ENCODE peak calls at places on chromosomes 3 and 15, in nine cellular contexts. F, D, G, M, Q, L, Y, T and N are unnamed samples. For H3K36me3, the result is how much of the 10 kb centered on the place peaks cover.

GRCh38 chr15:78034495-78035191 is 42.9 kb downstream of the TBC1D2B start:
- DNase-seq in L (peak), Y (no peak), F (no peak), M (peak), D (no peak), Q (no peak), T (peak), G (no peak), N (peak)

GRCh38 chr3:184626942-184627341 is 65.4 kb downstream of the EPHB3 start:
- DNase-seq in D (no peak), L (no peak), G (no peak), M (peak), Q (no peak), T (no peak), Y (no peak), F (no peak), N (no peak)

GRCh38 chr3:194139085-194139976 is 3.4 kb downstream of the HES1 start:
- DNase-seq in D (no peak), L (peak), T (peak), Q (peak), Y (peak), F (no peak), G (peak), M (no peak), N (no peak)

GRCh38 chr3:80086426-80086825 is 318.6 kb upstream of the ROBO1 start:
- DNase-seq in Y (no peak), T (no peak), D (no peak), G (no peak), Q (no peak), F (no peak), M (no peak), L (no peak), N (no peak)

GRCh38 chr15:66290518-66290917 is 2.9 kb upstream of the DIS3L start:
- DNase-seq in G (no peak), Q (no peak), F (no peak), T (no peak), M (no peak), Y (no peak), L (no peak), D (no peak), N (no peak)

GRCh38 chr3:20729185-20729584 is 543.2 kb upstream of the SGO1 start:
- DNase-seq in M (no peak), Y (no peak), T (no peak), G (no peak), Q (no peak), F (no peak), D (no peak), L (no peak), N (no peak)

GRCh38 chr3:79086514-79086913 is 681.3 kb downstream of the ROBO1 start:
- DNase-seq in Q (peak), L (peak), M (no peak), D (peak), Y (peak), F (no peak), T (no peak), G (peak), N (no peak)

GRCh38 chr15:66066439-66066838 is 187.1 kb downstream of the MEGF11 start:
- DNase-seq in G (no peak), Q (no peak), D (no peak), L (no peak), M (no peak), T (no peak), F (no peak), Y (no peak), N (no peak)

GRCh38 chr3:127984241-127984975 is 67.8 kb upstream of the SEC61A1 start:
- DNase-seq in Y (peak), L (no peak), D (no peak), F (no peak), M (no peak), Q (peak), T (no peak), G (no peak), N (no peak)

GRCh38 chr3:193776626-193777025 is 183.6 kb downstream of the OPA1 start:
- DNase-seq in Q (no peak), F (no peak), L (no peak), G (no peak), M (no peak), Y (no peak), D (no peak), T (no peak), N (no peak)

GRCh38 chr3:24354230-24354629 is 140.4 kb downstream of the THRB start:
- DNase-seq in F (no peak), Y (no peak), T (no peak), Q (no peak), G (no peak), L (no peak), M (no peak), D (no peak), N (no peak)

GRCh38 chr15:89112341-89112971 is 24.2 kb downstream of the ABHD2 start:
- DNase-seq in F (no peak), G (no peak), L (no peak), Y (peak), Q (peak), M (no peak), D (no peak), T (peak), N (peak)

GRCh38 chr3:37859908-37860199 is 1.8 kb upstream of the CTDSPL start:
- DNase-seq in M (no peak), F (no peak), D (no peak), G (no peak), T (no peak), Q (no peak), L (no peak), Y (no peak), N (no peak)

GRCh38 chr15:77549552-77550274 is 83.0 kb downstream of the LINGO1 start:
- DNase-seq in M (no peak), G (no peak), Y (no peak), D (no peak), T (peak), L (no peak), Q (no peak), F (no peak), N (no peak)

GRCh38 chr15:70474682-70475438 is 288.5 kb downstream of the UACA start:
- DNase-seq in L (peak), Y (peak), M (no peak), Q (peak), F (no peak), D (no peak), T (peak), G (no peak), N (peak)

GRCh38 chr15:62931650-62932049 is 110.9 kb upstream of the TPM1 start:
- DNase-seq in D (no peak), Q (no peak), F (no peak), T (no peak), L (no peak), G (no peak), Y (no peak), M (no peak), N (no peak)

GRCh38 chr3:74916696-74917095 is 302.2 kb upstream of the CNTN3 start:
- DNase-seq in T (no peak), F (no peak), M (no peak), Q (no peak), D (no peak), Y (no peak), G (no peak), L (no peak), N (no peak)

GRCh38 chr15:23564798-23565394 is 578 bp upstream of the MKRN3 start:
- DNase-seq in Y (peak), T (no peak), G (peak), F (no peak), L (no peak), M (no peak), Q (no peak), D (no peak), N (no peak)

GRCh38 chr3:30370681-30371271 is 235.6 kb upstream of the TGFBR2 start:
- DNase-seq in L (no peak), Y (peak), Q (peak), T (no peak), G (no peak), D (no peak), M (no peak), F (no peak), N (no peak)

GRCh38 chr15:52667597-52667996 is 11.6 kb downstream of the ATOSA start:
- DNase-seq in L (no peak), F (no peak), G (no peak), Q (no peak), Y (peak), M (no peak), D (no peak), T (no peak), N (no peak)

GRCh38 chr3:27679691-27680090 is 42.4 kb downstream of the EOMES start:
- DNase-seq in L (no peak), T (no peak), D (no peak), G (no peak), F (no peak), M (no peak), Q (no peak), Y (no peak), N (no peak)

GRCh38 chr3:46098319-46098761 is 71.1 kb upstream of the XCR1 start:
- DNase-seq in F (no peak), G (no peak), T (peak), Y (peak), M (peak), L (peak), Q (peak), D (no peak), N (no peak)

GRCh38 chr15:80371924-80372323 is 32.3 kb upstream of the ARNT2 start:
- DNase-seq in T (no peak), D (no peak), Q (no peak), G (no peak), F (no peak), Y (no peak), L (no peak), M (no peak), N (no peak)

GRCh38 chr15:80585544-80586018 is 109.5 kb upstream of the ABHD17C start:
- DNase-seq in Q (peak), L (no peak), D (no peak), G (peak), F (no peak), M (no peak), T (no peak), Y (no peak), N (no peak)

GRCh38 chr3:159829056-159829995 is 159.3 kb upstream of the IL12A start:
- DNase-seq in D (no peak), L (peak), M (no peak), Q (peak), F (no peak), G (no peak), Y (peak), T (peak), N (peak)

GRCh38 chr3:112303811-112304325 is 9.9 kb upstream of the SLC9C1 start:
- DNase-seq in L (peak), F (no peak), D (no peak), G (no peak), M (no peak), Q (no peak), Y (peak), T (no peak), N (no peak)

GRCh38 chr3:94001191-94001590 is 21.2 kb downstream of the ARL13B start:
- DNase-seq in Q (no peak), D (no peak), G (no peak), Y (no peak), F (no peak), L (no peak), M (no peak), T (no peak), N (no peak)

GRCh38 chr15:66938114-66938830 is 127.1 kb upstream of the SMAD3 start:
- DNase-seq in Y (peak), T (no peak), L (no peak), F (no peak), M (no peak), Q (no peak), D (no peak), G (no peak), N (no peak)

GRCh38 chr15:59174846-59175831 is 31.5 kb upstream of the LDHAL6B start:
- DNase-seq in L (peak), F (no peak), T (peak), Y (peak), D (no peak), G (peak), Q (peak), M (no peak), N (peak)

GRCh38 chr3:2923390-2923789 is 186.8 kb downstream of the IL5RA start:
- DNase-seq in G (no peak), Y (no peak), L (no peak), T (no peak), F (no peak), D (no peak), Q (no peak), M (no peak), N (no peak)

GRCh38 chr3:134517796-134518195 is 31.9 kb downstream of the CEP63 start:
- DNase-seq in L (peak), M (no peak), T (no peak), G (no peak), F (no peak), D (no peak), Q (no peak), Y (peak), N (no peak)

GRCh38 chr3:194375473-194375872 is 5.9 kb upstream of the LRRC15 start:
- DNase-seq in L (peak), Y (no peak), Q (peak), G (peak), M (no peak), T (peak), F (no peak), D (no peak), N (no peak)

GRCh38 chr3:133093366-133093765 is 55.2 kb downstream of the TMEM108 start:
- DNase-seq in L (no peak), D (no peak), Q (no peak), M (no peak), Y (peak), F (no peak), T (no peak), G (no peak), N (no peak)

GRCh38 chr3:20240154-20240883 is 54.3 kb upstream of the SGO1 start:
- DNase-seq in G (no peak), T (no peak), Y (no peak), L (no peak), D (no peak), M (no peak), Q (no peak), F (no peak), N (no peak)

GRCh38 chr15:98231696-98232440 is 271.4 kb downstream of the ARRDC4 start:
- DNase-seq in M (no peak), G (no peak), F (no peak), D (no peak), Q (no peak), Y (no peak), T (no peak), L (peak), N (no peak)

GRCh38 chr15:42364529-42364928 is 5.2 kb downstream of the CAPN3 start:
- DNase-seq in T (no peak), G (peak), Q (no peak), F (no peak), Y (no peak), L (no peak), D (no peak), M (no peak), N (no peak)

GRCh38 chr3:56773588-56774330 is 28.0 kb downstream of the ARHGEF3 start:
- DNase-seq in Y (no peak), G (peak), L (no peak), M (no peak), Q (no peak), T (no peak), F (no peak), D (no peak), N (no peak)

GRCh38 chr3:135895106-135895733 is 70.3 kb upstream of the PPP2R3A start:
- DNase-seq in G (peak), M (peak), D (peak), F (peak), Y (peak), Q (peak), L (peak), T (peak), N (peak)

GRCh38 chr3:24258260-24258659 is 236.4 kb downstream of the THRB start:
- DNase-seq in M (no peak), F (no peak), T (no peak), D (no peak), Q (no peak), Y (no peak), L (peak), G (no peak), N (no peak)

GRCh38 chr15:51092480-51092879 is 2.2 kb downstream of the TNFAIP8L3 start:
- DNase-seq in Q (no peak), D (no peak), G (no peak), M (no peak), Y (no peak), L (no peak), T (no peak), F (no peak), N (no peak)

GRCh38 chr15:51093488-51093864 is 1.2 kb downstream of the TNFAIP8L3 start:
- DNase-seq in M (no peak), Q (no peak), G (no peak), F (no peak), Y (no peak), L (no peak), T (peak), D (no peak), N (peak)

GRCh38 chr15:51094606-51095569 is at the start of gene TNFAIP8L3:
- DNase-seq in G (peak), D (no peak), Y (peak), L (no peak), M (peak), T (peak), F (peak), Q (no peak), N (peak)

GRCh38 chr15:51095681-51096331 is 1.1 kb upstream of the TNFAIP8L3 start:
- DNase-seq in F (no peak), D (no peak), M (no peak), Q (no peak), G (no peak), Y (no peak), T (no peak), L (no peak), N (no peak)

DNA sequence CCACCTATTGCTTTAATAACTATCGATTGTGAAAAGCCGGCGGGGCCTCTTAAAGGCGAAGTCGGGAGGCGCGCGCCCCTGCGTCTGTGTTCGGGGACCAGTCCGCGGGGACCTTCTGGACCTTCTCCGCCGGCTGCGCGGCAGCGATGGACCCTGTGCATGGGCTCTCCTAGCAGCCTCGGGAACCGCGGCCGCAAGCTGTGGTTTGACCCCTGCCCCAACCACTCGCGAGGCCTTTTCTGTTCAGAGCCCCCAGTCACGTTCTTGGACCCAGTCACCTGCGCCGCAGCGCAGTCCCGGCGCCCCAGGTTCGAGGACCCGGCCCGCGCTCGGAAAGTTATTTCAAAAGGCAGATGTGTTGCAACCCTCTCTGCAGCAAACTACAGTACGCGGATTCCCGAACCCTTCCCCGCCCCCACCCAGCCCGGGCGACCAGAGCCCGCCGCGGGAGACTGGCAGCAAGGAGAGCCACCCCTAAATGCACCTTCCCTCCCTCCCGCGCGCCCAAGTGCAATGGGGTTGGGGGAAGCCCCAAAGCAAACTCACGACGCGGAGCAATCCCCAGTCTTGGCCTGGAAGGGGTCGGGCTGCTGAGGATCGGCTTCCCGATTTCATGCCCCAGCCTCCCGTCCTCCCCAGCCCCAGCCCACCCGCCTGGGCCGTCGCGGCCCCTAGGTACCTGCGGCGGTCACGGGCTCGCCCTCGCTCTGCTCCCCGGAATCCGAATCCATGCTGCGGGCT is 671 bp downstream of the TNFAIP8L3 start:
- DNase-seq in Q (no peak), D (no peak), L (no peak), T (peak), G (peak), F (peak), M (peak), Y (no peak), N (peak)
- H3K4me3 ChIP-seq in Q (no peak), D (peak), L (peak), T (peak), G (peak), F (peak), M (peak), Y (peak), N (peak)

GRCh38 chr3:51700403-51700802 is 6.5 kb upstream of the GRM2 start:
- DNase-seq in Y (no peak), Q (no peak), F (no peak), G (no peak), D (no peak), L (no peak), T (no peak), M (no peak), N (no peak)
- H3K36me3 ChIP-seq in Y (under half), Q (under half), F (under half), G (under half), D (under half), L (half or more), T (under half), M (under half), N (under half)

GRCh38 chr15:40594429-40594836 is 384 bp downstream of the KNL1 start:
- DNase-seq in T (peak), Q (peak), D (peak), F (peak), L (peak), G (peak), Y (peak), M (peak), N (peak)

GRCh38 chr15:40593588-40594428 is at the start of gene KNL1:
- DNase-seq in L (peak), D (no peak), Y (peak), G (peak), T (peak), Q (peak), F (peak), M (peak), N (peak)

GRCh38 chr15:40590635-40591105 is 3.4 kb upstream of the KNL1 start:
- DNase-seq in M (no peak), G (no peak), Y (no peak), D (no peak), T (no peak), L (peak), Q (no peak), F (no peak), N (no peak)

GRCh38 chr15:40593130-40593529 is 919 bp upstream of the KNL1 start:
- DNase-seq in M (no peak), T (no peak), F (no peak), Y (no peak), D (no peak), Q (no peak), L (no peak), G (no peak), N (no peak)

DNA sequence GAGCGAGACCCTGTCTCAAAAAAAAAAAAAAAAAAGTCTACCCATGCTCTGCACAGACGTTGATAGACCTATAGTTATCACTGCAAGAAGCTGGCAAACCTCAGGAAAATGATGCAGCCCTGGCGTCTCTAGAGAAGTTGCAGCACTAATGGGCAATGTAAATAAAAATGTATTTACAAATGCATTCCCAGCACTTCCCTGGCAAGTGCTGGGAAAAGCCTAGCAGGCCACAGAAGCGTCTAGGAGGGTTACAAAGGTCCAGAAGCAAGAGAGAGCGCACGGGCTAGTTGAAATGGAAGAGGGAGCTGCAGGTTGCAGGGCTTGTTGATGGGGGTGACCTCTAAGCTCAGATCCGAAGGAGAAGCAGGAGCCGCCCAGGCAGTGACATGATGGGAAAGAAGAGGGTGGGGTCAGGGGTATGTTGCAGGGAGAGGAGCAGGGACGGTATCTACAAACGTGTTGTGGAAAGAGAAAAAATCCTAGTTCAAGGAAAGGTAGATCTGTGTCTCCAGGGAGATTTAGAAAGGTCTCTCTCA is 2.7 kb upstream of the KNL1 start:
- DNase-seq in Q (no peak), M (no peak), D (no peak), T (no peak), Y (no peak), G (no peak), L (no peak), F (no peak), N (no peak)
- H3K4me3 ChIP-seq in Q (no peak), M (no peak), D (no peak), T (no peak), Y (no peak), G (no peak), L (no peak), F (no peak), N (no peak)

GRCh38 chr15:68794869-68795268 is 25.8 kb downstream of the ANP32A start:
- DNase-seq in F (no peak), Y (no peak), Q (no peak), D (no peak), T (no peak), M (no peak), L (peak), G (no peak), N (no peak)
- H3K36me3 ChIP-seq in F (under half), Y (under half), Q (under half), D (under half), T (under half), M (under half), L (under half), G (under half), N (under half)

GRCh38 chr3:13419356-13420050 is 619 bp downstream of the NUP210 start:
- DNase-seq in G (peak), L (no peak), Y (peak), M (peak), Q (peak), F (peak), D (no peak), T (peak), N (peak)
- H3K4me3 ChIP-seq in G (peak), L (no peak), Y (peak), M (peak), Q (peak), F (peak), D (peak), T (peak), N (peak)

GRCh38 chr15:74924525-74924924 is 13.3 kb downstream of the COX5A start:
- DNase-seq in F (no peak), T (no peak), Q (no peak), L (no peak), M (no peak), D (no peak), Y (no peak), G (no peak), N (no peak)
- H3K36me3 ChIP-seq in F (under half), T (under half), Q (half or more), L (under half), M (under half), D (under half), Y (under half), G (half or more), N (half or more)

GRCh38 chr3:187368251-187368733 is at the start of gene RTP4:
- DNase-seq in F (no peak), Y (peak), T (no peak), M (no peak), L (peak), Q (peak), D (no peak), G (no peak), N (peak)
- H3K4me3 ChIP-seq in F (peak), Y (peak), T (peak), M (peak), L (peak), Q (no peak), D (no peak), G (no peak), N (peak)